ENCODE peak calls at places on chromosomes 2 and 18, in five cellular contexts. W is GM23248, U is non-pigmented ciliary epithelial cell, X is AG09319, L is HCEC 1CT. D is an unnamed sample.

GRCh38 chr2:134934641-134935040 is 16.0 kb downstream of the CCNT2 start:
- DNase-seq in L (peak), W (peak), U (no peak), X (no peak), D (no peak)

GRCh38 chr2:20333738-20334137 is 16.9 kb downstream of the PUM2 start:
- DNase-seq in W (no peak), L (no peak), U (no peak), X (no peak), D (no peak)

GRCh38 chr2:66252002-66252545 is 182.9 kb upstream of the MEIS1 start:
- DNase-seq in U (no peak), W (no peak), L (no peak), X (no peak), D (no peak)

GRCh38 chr2:104368089-104368488 is 485.8 kb upstream of the POU3F3 start:
- DNase-seq in U (no peak), X (no peak), L (no peak), W (no peak), D (no peak)

GRCh38 chr2:217150236-217150635 is 290.4 kb upstream of the TNP1 start:
- DNase-seq in W (peak), U (no peak), L (no peak), X (no peak), D (no peak)

GRCh38 chr2:106882658-106883057 is 3.3 kb downstream of the ST6GAL2 start:
- DNase-seq in X (no peak), W (no peak), U (no peak), L (no peak), D (no peak)

GRCh38 chr18:8177330-8178016 is 431.8 kb upstream of the RAB12 start:
- DNase-seq in U (peak), L (peak), X (no peak), W (no peak), D (peak)

GRCh38 chr2:45741451-45741850 is 90.0 kb downstream of the PRKCE start:
- DNase-seq in L (no peak), U (no peak), W (peak), X (no peak), D (peak)

GRCh38 chr2:199019898-199020507 is 437.7 kb downstream of the SATB2 start:
- DNase-seq in X (peak), U (peak), W (peak), L (peak), D (no peak)

GRCh38 chr2:181457121-181457740 is at the start of gene ITGA4:
- DNase-seq in W (peak), U (no peak), X (peak), L (peak), D (peak)

GRCh38 chr2:62099523-62100175 is 96.3 kb upstream of the B3GNT2 start:
- DNase-seq in U (no peak), L (no peak), W (no peak), X (no peak), D (no peak)

D was measured in heart right ventricle.